ENCODE peak calls at places on chromosomes 16 and 17, in seven cellular contexts. A, N, O, Q, Y, U and H are unnamed samples.

GRCh38 chr17:29645516-29646051 is 22.9 kb upstream of the CORO6 start:
- DNase-seq in Y (no peak), N (peak), O (no peak), U (peak), Q (no peak), A (no peak), H (no peak)

GRCh38 chr16:1275791-1276579 is 20.1 kb downstream of the TPSD1 start:
- DNase-seq in U (no peak), Y (no peak), A (no peak), O (no peak), N (no peak), Q (no peak), H (no peak)

GRCh38 chr16:69654280-69654931 is 72.0 kb downstream of the NQO1 start:
- DNase-seq in Y (no peak), O (no peak), A (no peak), U (no peak), N (no peak), Q (no peak), H (no peak)

GRCh38 chr16:74450236-74450635 is 29.0 kb upstream of the CLEC18B start:
- DNase-seq in Y (no peak), Q (no peak), A (no peak), O (no peak), U (no peak), N (no peak), H (no peak)

GRCh38 chr16:72221216-72221995 is 49.5 kb upstream of the PMFBP1 start:
- DNase-seq in O (no peak), Q (no peak), A (no peak), Y (no peak), N (no peak), U (no peak), H (no peak)

GRCh38 chr17:44198721-44199552 is 747 bp downstream of the ATXN7L3 start:
- DNase-seq in U (peak), O (peak), Q (peak), N (peak), A (peak), Y (peak), H (peak)

GRCh38 chr16:69932228-69932627 is 18.9 kb upstream of the CLEC18A start:
- DNase-seq in U (no peak), O (no peak), Y (no peak), A (no peak), Q (no peak), N (no peak), H (no peak)

GRCh38 chr16:73011926-73012325 is 36.0 kb downstream of the ZFHX3 start:
- DNase-seq in O (no peak), N (no peak), U (no peak), Q (no peak), A (no peak), Y (no peak), H (no peak)

GRCh38 chr17:74190154-74190553 is 13.3 kb upstream of the RPL38 start:
- DNase-seq in N (no peak), Q (peak), Y (no peak), A (no peak), U (no peak), O (peak), H (no peak)

GRCh38 chr16:73046484-73047214 is 1.3 kb downstream of the ZFHX3 start:
- DNase-seq in Y (no peak), N (no peak), A (no peak), U (no peak), O (no peak), Q (no peak), H (no peak)

GRCh38 chr16:85369741-85370528 is 243.2 kb upstream of the GSE1 start:
- DNase-seq in Q (peak), O (peak), Y (peak), A (peak), N (no peak), U (peak), H (peak)

GRCh38 chr16:24141466-24141865 is 114.7 kb upstream of the CACNG3 start:
- DNase-seq in Q (no peak), U (no peak), N (no peak), A (no peak), O (no peak), Y (no peak), H (no peak)

GRCh38 chr16:24145927-24146326 is 110.2 kb upstream of the CACNG3 start:
- DNase-seq in Q (no peak), U (no peak), Y (no peak), O (no peak), A (no peak), N (no peak), H (no peak)

GRCh38 chr16:24139282-24139681 is 116.9 kb upstream of the CACNG3 start:
- DNase-seq in O (no peak), U (no peak), Y (no peak), A (no peak), Q (no peak), N (no peak), H (no peak)

GRCh38 chr16:24138024-24138423 is 118.1 kb upstream of the CACNG3 start:
- DNase-seq in A (no peak), N (no peak), Q (no peak), Y (no peak), O (peak), U (no peak), H (no peak)

DNA sequence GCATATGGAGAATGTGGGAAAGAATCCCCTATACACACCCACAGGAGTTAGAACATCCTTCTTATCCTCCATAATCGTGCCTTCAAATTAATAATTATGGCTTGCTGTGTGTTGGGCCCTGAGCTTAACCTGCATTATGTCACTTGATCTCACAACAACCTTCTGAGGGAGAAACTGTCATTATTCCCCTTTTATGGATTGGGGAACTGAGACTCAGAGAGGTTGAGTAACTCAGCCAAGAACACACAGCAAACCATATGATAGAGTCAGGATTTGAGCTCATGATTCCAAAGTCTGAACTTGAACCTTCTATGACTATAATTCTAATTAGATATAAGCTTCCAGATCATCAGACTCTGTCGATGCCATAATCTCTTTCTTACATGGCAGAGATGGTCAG is 114.2 kb upstream of the CACNG3 start:
- DNase-seq in Y (no peak), U (no peak), N (no peak), O (no peak), A (no peak), Q (no peak), H (no peak)
- H3K27ac ChIP-seq in Y (no peak), U (no peak), N (no peak), O (no peak), A (no peak), Q (no peak), H (no peak)

GRCh38 chr17:79047291-79047920 is 23.4 kb downstream of the C1QTNF1 start:
- DNase-seq in U (no peak), A (no peak), Q (no peak), N (no peak), O (no peak), Y (no peak), H (no peak)

GRCh38 chr17:79045001-79045729 is 21.2 kb downstream of the C1QTNF1 start:
- DNase-seq in U (no peak), Y (no peak), N (no peak), A (no peak), O (no peak), Q (no peak), H (no peak)

GRCh38 chr17:79045830-79046500 is 22.0 kb downstream of the C1QTNF1 start:
- DNase-seq in A (peak), Q (peak), Y (peak), N (peak), U (peak), O (peak), H (peak)

GRCh38 chr17:79047923-79048825 is 24.2 kb downstream of the C1QTNF1 start:
- DNase-seq in A (no peak), U (peak), N (peak), Y (no peak), O (peak), Q (no peak), H (no peak)

DNA sequence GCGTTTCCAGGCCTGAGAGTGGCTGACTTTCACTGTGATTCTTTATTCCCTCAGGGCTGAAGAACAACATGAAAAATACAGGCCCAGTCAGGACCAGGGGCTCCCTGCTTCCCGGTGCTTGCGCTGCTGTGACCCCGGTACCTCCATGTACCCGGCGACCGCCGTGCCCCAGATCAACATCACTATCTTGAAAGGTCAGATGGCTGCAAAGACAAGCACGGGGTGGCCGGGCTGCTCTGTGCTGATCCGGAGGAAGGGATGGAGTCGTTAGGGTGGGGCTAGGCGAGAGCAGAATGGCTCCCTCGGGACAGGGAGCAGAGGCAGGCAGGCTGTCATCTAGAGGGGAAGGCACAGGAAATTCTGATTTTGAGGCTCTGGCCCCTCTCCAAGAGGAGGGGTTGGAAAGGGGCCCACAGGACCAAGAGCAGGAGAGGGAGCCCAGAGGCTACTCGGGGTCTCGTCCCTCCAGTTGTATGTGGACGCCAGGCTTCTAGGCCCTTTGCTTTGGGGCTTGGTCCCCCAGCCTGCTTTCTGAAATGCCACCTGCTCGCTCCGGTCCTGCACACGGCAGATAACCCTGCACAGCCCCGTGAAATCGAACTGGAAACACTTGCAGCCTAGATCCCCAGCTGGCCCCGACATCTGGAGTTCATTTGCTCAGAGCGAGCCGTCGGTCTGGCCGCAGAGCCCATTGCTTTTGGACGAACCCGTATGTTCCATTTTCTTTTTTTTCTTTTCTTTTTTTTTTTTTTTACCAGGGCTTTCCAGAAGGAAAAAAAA is 22.7 kb downstream of the C1QTNF1 start:
- DNase-seq in N (peak), Y (no peak), U (no peak), Q (no peak), O (no peak), A (no peak), H (no peak)
- H3K27ac ChIP-seq in N (peak), Y (no peak), U (peak), Q (no peak), O (no peak), A (no peak), H (no peak)

GRCh38 chr17:69997332-69997731 is 77.7 kb upstream of the KCNJ16 start:
- DNase-seq in U (no peak), Y (no peak), O (no peak), N (no peak), A (no peak), Q (no peak), H (no peak)

GRCh38 chr17:69999253-69999652 is 75.8 kb upstream of the KCNJ16 start:
- DNase-seq in A (no peak), Y (no peak), U (no peak), O (no peak), Q (no peak), N (no peak), H (no peak)
- H3K27ac ChIP-seq in A (no peak), Y (no peak), U (no peak), O (no peak), Q (no peak), N (no peak), H (no peak)

GRCh38 chr16:55379876-55380390 is 55.9 kb downstream of the IRX6 start:
- DNase-seq in O (no peak), Y (no peak), A (no peak), U (no peak), N (no peak), Q (no peak), H (no peak)
- H3K27ac ChIP-seq in O (no peak), Y (no peak), A (no peak), U (no peak), N (peak), Q (no peak), H (no peak)

GRCh38 chr17:18896947-18897346 is 39.0 kb downstream of the PRPSAP2 start:
- DNase-seq in O (no peak), Y (no peak), A (no peak), Q (no peak), N (no peak), U (no peak), H (no peak)
- H3K27ac ChIP-seq in O (no peak), Y (no peak), A (no peak), Q (no peak), N (no peak), U (no peak), H (no peak)

GRCh38 chr17:31487648-31488263 is 96.3 kb downstream of the RAB11FIP4 start:
- DNase-seq in U (peak), N (peak), A (peak), Y (peak), Q (peak), O (peak), H (peak)
- H3K27ac ChIP-seq in U (peak), N (peak), A (peak), Y (no peak), Q (no peak), O (no peak), H (peak)

GRCh38 chr17:41959030-41959335 is 7.6 kb upstream of the CNP start:
- DNase-seq in O (no peak), A (no peak), N (no peak), Q (no peak), Y (no peak), U (no peak), H (no peak)
- H3K27ac ChIP-seq in O (no peak), A (no peak), N (no peak), Q (no peak), Y (no peak), U (no peak), H (no peak)

DNA sequence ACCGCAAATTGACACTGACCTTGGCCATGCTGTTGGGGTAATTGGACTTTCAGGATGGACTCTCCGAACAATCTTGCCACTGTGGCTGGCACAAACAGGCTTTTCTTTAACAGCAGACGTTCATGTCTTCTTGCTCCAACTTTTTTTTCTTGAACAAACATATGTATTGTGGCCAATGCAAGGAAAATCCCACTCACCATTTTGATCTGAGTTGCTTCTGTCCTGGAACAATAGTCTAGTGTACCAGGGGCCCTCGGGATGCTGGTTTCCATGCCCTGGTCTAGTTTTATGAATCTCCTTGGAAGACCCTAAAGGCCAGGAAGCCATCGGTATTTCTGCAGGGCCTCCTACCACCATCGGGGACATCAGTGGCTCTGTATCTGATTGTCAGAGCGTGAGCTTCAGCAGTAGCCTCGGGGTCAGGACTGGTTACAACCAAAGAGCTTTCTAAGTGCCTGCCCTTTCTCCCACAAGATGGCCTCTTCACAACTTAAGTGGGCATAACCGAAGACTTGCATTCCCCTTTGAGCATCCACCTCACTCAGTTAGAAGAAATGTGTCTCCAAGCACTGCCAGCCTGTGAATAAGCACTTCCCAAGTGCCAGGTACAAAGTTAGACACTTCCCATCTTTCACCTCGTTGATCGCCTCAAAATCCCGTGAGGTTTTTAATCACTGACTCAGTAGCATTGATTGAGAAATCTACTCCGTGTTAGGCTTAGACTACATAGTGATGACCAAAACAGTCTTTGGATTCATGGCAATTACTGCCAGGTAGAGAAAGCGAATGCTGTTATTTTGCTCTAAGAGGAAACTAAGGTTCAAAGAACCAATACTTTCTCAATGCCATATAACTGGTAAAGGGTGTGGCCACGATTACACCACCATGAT is 87.0 kb upstream of the TBX2 start:
- DNase-seq in Y (no peak), N (no peak), U (no peak), O (no peak), A (no peak), Q (no peak), H (no peak)
- H3K27ac ChIP-seq in Y (no peak), N (peak), U (peak), O (no peak), A (no peak), Q (no peak), H (no peak)